ENCODE peak calls at places on chromosomes 1 and 21, in six cellular contexts. O is GM12864, P is uterus, W is astrocyte of the spinal cord, S is MM.1S, Q is cardiac fibroblast. J is an unnamed sample.

GRCh38 chr1:161848676-161849075 is 82.6 kb downstream of the ATF6 start:
- DNase-seq in O (no peak), P (no peak), W (no peak), S (no peak), Q (peak; percentile 49), J (no peak)

GRCh38 chr21:36707763-36708511 is 9.0 kb downstream of the SIM2 start:
- DNase-seq in O (no peak), P (no peak), W (no peak), S (no peak), Q (no peak), J (no peak)

GRCh38 chr1:243713470-243714186 is 136.4 kb downstream of the AKT3 start:
- DNase-seq in O (no peak), P (peak; percentile 49), W (peak; percentile 50), S (no peak), Q (peak; percentile 73), J (no peak)

GRCh38 chr1:65799601-65800000 is 6.9 kb downstream of the PDE4B start:
- DNase-seq in O (no peak), P (no peak), W (no peak), S (no peak), Q (no peak), J (no peak)

GRCh38 chr1:209616366-209617046 is 33.0 kb downstream of the CAMK1G start:
- DNase-seq in O (no peak), P (no peak), W (no peak), S (no peak), Q (no peak), J (no peak)

GRCh38 chr1:83791821-83792437 is 207.0 kb downstream of the TTLL7 start:
- DNase-seq in O (no peak), P (no peak), W (peak; percentile 24), S (no peak), Q (peak; percentile 1), J (no peak)

GRCh38 chr1:200206761-200207160 is 179.3 kb downstream of the NR5A2 start:
- DNase-seq in O (no peak), P (no peak), W (no peak), S (no peak), Q (no peak), J (no peak)

GRCh38 chr1:178612261-178612660 is 99.4 kb downstream of the TEX35 start:
- DNase-seq in O (no peak), P (no peak), W (peak; percentile 84), S (no peak), Q (peak; percentile 60), J (no peak)

GRCh38 chr1:87334351-87335174 is 5.9 kb downstream of the LMO4 start:
- DNase-seq in O (no peak), P (no peak), W (peak; percentile 26), S (peak; percentile 64), Q (no peak), J (peak; percentile 52)

GRCh38 chr21:43814215-43815106 is 25.1 kb downstream of the RRP1 start:
- DNase-seq in O (no peak), P (no peak), W (no peak), S (no peak), Q (no peak), J (no peak)

GRCh38 chr1:9646037-9646436 is 5.5 kb upstream of the PIK3CD start:
- DNase-seq in O (no peak), P (no peak), W (no peak), S (no peak), Q (no peak), J (no peak)

GRCh38 chr1:23116216-23116836 is 52.3 kb downstream of the LUZP1 start:
- DNase-seq in O (no peak), P (no peak), W (no peak), S (no peak), Q (no peak), J (no peak)

GRCh38 chr21:35559881-35560280 is 500.4 kb downstream of the SETD4 start:
- DNase-seq in O (no peak), P (no peak), W (peak; percentile 71), S (no peak), Q (peak; percentile 49), J (no peak)

GRCh38 chr1:115838426-115838804 is 2.5 kb downstream of the NHLH2 start:
- DNase-seq in O (no peak), P (no peak), W (no peak), S (no peak), Q (no peak), J (no peak)

GRCh38 chr1:110503471-110503870 is 15.5 kb downstream of the KCNA10 start:
- DNase-seq in O (no peak), P (no peak), W (no peak), S (no peak), Q (no peak), J (no peak)

GRCh38 chr1:26696191-26696644 is 403 bp downstream of the ARID1A start:
- DNase-seq in O (no peak), P (peak; percentile 31), W (no peak), S (no peak), Q (no peak), J (no peak)

GRCh38 chr1:64645742-64646141 is 99.1 kb upstream of the RAVER2 start:
- DNase-seq in O (no peak), P (no peak), W (no peak), S (no peak), Q (no peak), J (no peak)

GRCh38 chr21:33266050-33266783 is at the start of gene IL10RB:
- DNase-seq in O (no peak), P (peak; percentile 53), W (peak; percentile 60), S (peak; percentile 80), Q (peak; percentile 66), J (peak; percentile 89)

GRCh38 chr21:33265664-33266049 is 510 bp upstream of the IL10RB start:
- DNase-seq in O (peak; percentile 68), P (no peak), W (no peak), S (peak; percentile 54), Q (peak; percentile 14), J (peak; percentile 85)

GRCh38 chr21:33268392-33268735 is 2.2 kb downstream of the IL10RB start:
- DNase-seq in O (no peak), P (no peak), W (no peak), S (no peak), Q (no peak), J (no peak)

GRCh38 chr21:33266784-33267135 is 593 bp downstream of the IL10RB start:
- DNase-seq in O (peak; percentile 33), P (no peak), W (no peak), S (peak; percentile 42), Q (no peak), J (peak; percentile 77)

GRCh38 chr21:33267250-33267649 is 1.1 kb downstream of the IL10RB start:
- DNase-seq in O (no peak), P (no peak), W (no peak), S (no peak), Q (no peak), J (no peak)
- H3K4me3 ChIP-seq in O (peak overlapping the region; percentile 89), P (peak overlapping the region; percentile 57), W (peak overlapping the region; percentile 79), S (peak overlapping the region; percentile 72), Q (peak overlapping the region; percentile 86), J (peak overlapping the region; percentile 86)

GRCh38 chr1:93735722-93736121 is 54.1 kb upstream of the BCAR3 start:
- DNase-seq in O (no peak), P (no peak), W (peak; percentile 83), S (no peak), Q (peak; percentile 80), J (no peak)
- TF ChIP-seq CTCF in O (no peak), P (no peak), W (peak; percentile 29), S (no peak), Q (peak; percentile 30), J (no peak)

DNA sequence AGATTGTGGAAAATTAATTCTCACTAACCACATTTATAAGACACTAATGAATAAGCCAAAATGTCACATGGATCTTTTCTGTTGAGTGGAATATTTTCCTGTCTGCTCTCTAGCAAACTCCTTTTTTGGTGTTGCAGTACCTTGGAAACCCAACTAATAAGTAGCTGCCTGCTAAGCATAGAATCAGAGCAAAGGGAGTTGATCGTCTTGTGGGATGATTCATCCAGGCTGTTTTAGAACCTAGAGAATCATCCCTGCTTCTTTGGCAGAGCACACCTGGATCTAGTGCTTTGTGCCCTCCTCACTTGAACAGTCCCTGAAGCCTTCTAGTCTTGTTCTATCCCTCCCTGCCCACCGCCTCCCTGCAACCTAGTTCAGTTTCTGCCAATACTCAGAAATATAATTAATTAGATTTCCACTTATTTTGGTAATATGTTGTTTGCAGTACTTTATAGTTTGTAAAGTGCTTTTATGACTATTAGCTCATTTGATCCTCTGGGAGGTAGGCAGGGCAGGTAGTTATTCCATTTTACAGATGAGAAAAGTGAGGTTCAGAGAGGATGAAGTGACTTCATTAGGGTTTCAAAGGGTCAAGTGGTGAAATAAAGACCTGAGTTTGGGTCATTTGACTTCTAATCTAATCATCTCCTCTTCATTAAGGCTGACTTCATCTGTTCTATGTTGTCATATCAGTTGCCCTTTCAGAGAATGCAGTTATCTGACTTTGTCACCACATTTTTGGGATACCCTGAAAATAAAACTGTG is 2.5 kb downstream of the AGO4 start:
- DNase-seq in O (no peak), P (no peak), W (peak; percentile 28), S (no peak), Q (peak; percentile 21), J (no peak)
- H3K4me3 ChIP-seq in O (no peak overlapping the region), P (no peak overlapping the region), W (no peak overlapping the region), S (no peak overlapping the region), Q (no peak overlapping the region), J (no peak overlapping the region)

GRCh38 chr1:31005617-31006166 is 59.8 kb downstream of the PUM1 start:
- DNase-seq in O (no peak), P (no peak), W (no peak), S (no peak), Q (no peak), J (no peak)
- TF ChIP-seq CTCF in O (no peak), P (no peak), W (no peak), S (no peak), Q (no peak), J (no peak)

DNA sequence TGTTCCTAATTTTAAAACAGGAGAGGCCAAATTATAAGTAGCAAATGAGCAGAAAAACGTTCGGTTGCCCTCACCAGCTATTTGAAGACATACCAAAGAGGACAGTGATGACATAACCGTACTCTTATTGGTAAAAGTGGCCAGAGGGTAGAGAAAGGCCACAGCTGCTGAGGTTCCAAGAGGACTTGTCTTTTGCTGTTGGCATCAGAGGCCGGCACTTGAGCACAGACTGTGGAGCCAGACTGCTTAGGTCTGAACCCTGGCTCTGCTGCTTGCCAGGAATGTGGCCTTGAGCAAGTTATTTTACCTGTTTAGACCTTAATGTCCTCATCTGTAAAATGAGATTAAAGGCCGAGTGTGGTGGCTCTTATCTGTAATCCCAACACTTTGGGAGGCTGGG is 14.9 kb downstream of the ETV3L start:
- DNase-seq in O (no peak), P (no peak), W (no peak), S (no peak), Q (no peak), J (no peak)
- H3K4me3 ChIP-seq in O (no peak overlapping the region), P (no peak overlapping the region), W (no peak overlapping the region), S (no peak overlapping the region), Q (no peak overlapping the region), J (no peak overlapping the region)

GRCh38 chr1:168636200-168636599 is 59.8 kb downstream of the XCL1 start:
- DNase-seq in O (no peak), P (no peak), W (no peak), S (peak; percentile 52), Q (peak; percentile 30), J (no peak)
- TF ChIP-seq CTCF in O (no peak), P (no peak), W (peak; percentile 12), S (peak; percentile 41), Q (no peak), J (no peak)

J was measured in GM12865.